ENCODE peak calls at places on chromosomes 13 and 19, in six cellular contexts. One of them, this sample, is unnamed.

GRCh38 chr13:79477968-79478367 is 3.0 kb upstream of the NDFIP2 start:
- DNase-seq in thoracic aorta: no peak
- DNase-seq in NCI-H510A: no peak
- DNase-seq in NCI-H774: no peak
- DNase-seq in stimulated activated CD4-positive, alpha-beta T cell treated with anti-CD3 and anti-CD28 coated beads, TNF-alpha, amount 100 ng/mL, for 4 hours: no peak
- DNase-seq in NCI-H1105 treated with DMSO at 0.1 percent for 48 hours: no peak
- DNase-seq in this sample: no peak

GRCh38 chr13:83941669-83942335 is 59.5 kb upstream of the SLITRK1 start:
- DNase-seq in thoracic aorta: no peak
- DNase-seq in NCI-H774: no peak
- DNase-seq in NCI-H1105 treated with DMSO at 0.1 percent for 48 hours: no peak
- DNase-seq in NCI-H510A: no peak
- DNase-seq in stimulated activated CD4-positive, alpha-beta T cell treated with anti-CD3 and anti-CD28 coated beads, TNF-alpha, amount 100 ng/mL, for 4 hours: no peak
- DNase-seq in this sample: no peak

GRCh38 chr19:18789883-18790565 is 1.1 kb downstream of the COMP start:
- DNase-seq in stimulated activated CD4-positive, alpha-beta T cell treated with anti-CD3 and anti-CD28 coated beads, TNF-alpha, amount 100 ng/mL, for 4 hours: no peak
- DNase-seq in thoracic aorta: no peak
- DNase-seq in NCI-H774: no peak
- DNase-seq in NCI-H1105 treated with DMSO at 0.1 percent for 48 hours: peak; percentile 39
- DNase-seq in NCI-H510A: no peak
- DNase-seq in this sample: no peak

GRCh38 chr19:42175952-42176648 is 41.4 kb downstream of the DEDD2 start:
- DNase-seq in NCI-H1105 treated with DMSO at 0.1 percent for 48 hours: peak; percentile 53
- DNase-seq in NCI-H774: no peak
- DNase-seq in stimulated activated CD4-positive, alpha-beta T cell treated with anti-CD3 and anti-CD28 coated beads, TNF-alpha, amount 100 ng/mL, for 4 hours: no peak
- DNase-seq in NCI-H510A: no peak
- DNase-seq in thoracic aorta: no peak
- DNase-seq in this sample: no peak

GRCh38 chr19:38933544-38933943 is 2.8 kb downstream of the MRPS12 start:
- DNase-seq in NCI-H774: no peak
- DNase-seq in NCI-H1105 treated with DMSO at 0.1 percent for 48 hours: no peak
- DNase-seq in thoracic aorta: no peak
- DNase-seq in stimulated activated CD4-positive, alpha-beta T cell treated with anti-CD3 and anti-CD28 coated beads, TNF-alpha, amount 100 ng/mL, for 4 hours: no peak
- DNase-seq in NCI-H510A: no peak
- DNase-seq in this sample: no peak

GRCh38 chr19:42311612-42312160 is 1.4 kb upstream of the TMEM145 start:
- DNase-seq in NCI-H774: no peak
- DNase-seq in NCI-H1105 treated with DMSO at 0.1 percent for 48 hours: no peak
- DNase-seq in stimulated activated CD4-positive, alpha-beta T cell treated with anti-CD3 and anti-CD28 coated beads, TNF-alpha, amount 100 ng/mL, for 4 hours: no peak
- DNase-seq in thoracic aorta: no peak
- DNase-seq in NCI-H510A: no peak
- DNase-seq in this sample: no peak

GRCh38 chr19:6587093-6587820 is 3.7 kb downstream of the CD70 start:
- DNase-seq in NCI-H1105 treated with DMSO at 0.1 percent for 48 hours: no peak
- DNase-seq in NCI-H774: no peak
- DNase-seq in thoracic aorta: no peak
- DNase-seq in NCI-H510A: no peak
- DNase-seq in stimulated activated CD4-positive, alpha-beta T cell treated with anti-CD3 and anti-CD28 coated beads, TNF-alpha, amount 100 ng/mL, for 4 hours: no peak
- DNase-seq in this sample: no peak

GRCh38 chr19:6126335-6126974 is 9.0 kb upstream of the ACSBG2 start:
- DNase-seq in NCI-H1105 treated with DMSO at 0.1 percent for 48 hours: peak; percentile 46
- DNase-seq in NCI-H774: peak; percentile 25
- DNase-seq in NCI-H510A: no peak
- DNase-seq in stimulated activated CD4-positive, alpha-beta T cell treated with anti-CD3 and anti-CD28 coated beads, TNF-alpha, amount 100 ng/mL, for 4 hours: no peak
- DNase-seq in thoracic aorta: no peak
- DNase-seq in this sample: no peak

GRCh38 chr19:1929051-1929742 is 11.8 kb upstream of the CSNK1G2 start:
- DNase-seq in NCI-H510A: peak; percentile 48
- DNase-seq in thoracic aorta: no peak
- DNase-seq in NCI-H1105 treated with DMSO at 0.1 percent for 48 hours: peak; percentile 70
- DNase-seq in NCI-H774: peak; percentile 75
- DNase-seq in stimulated activated CD4-positive, alpha-beta T cell treated with anti-CD3 and anti-CD28 coated beads, TNF-alpha, amount 100 ng/mL, for 4 hours: peak; percentile 71
- DNase-seq in this sample: peak; percentile 66

GRCh38 chr13:110036060-110036459 is 249.7 kb upstream of the IRS2 start:
- DNase-seq in stimulated activated CD4-positive, alpha-beta T cell treated with anti-CD3 and anti-CD28 coated beads, TNF-alpha, amount 100 ng/mL, for 4 hours: no peak
- DNase-seq in NCI-H510A: no peak
- DNase-seq in NCI-H1105 treated with DMSO at 0.1 percent for 48 hours: no peak
- DNase-seq in thoracic aorta: no peak
- DNase-seq in NCI-H774: peak; percentile 64
- DNase-seq in this sample: no peak

GRCh38 chr13:95676100-95676774 is 702 bp upstream of the DNAJC3 start:
- DNase-seq in NCI-H510A: peak; percentile 25
- DNase-seq in thoracic aorta: no peak
- DNase-seq in NCI-H1105 treated with DMSO at 0.1 percent for 48 hours: peak; percentile 42
- DNase-seq in NCI-H774: no peak
- DNase-seq in stimulated activated CD4-positive, alpha-beta T cell treated with anti-CD3 and anti-CD28 coated beads, TNF-alpha, amount 100 ng/mL, for 4 hours: peak; percentile 3
- DNase-seq in this sample: no peak

This sample was measured in breast epithelium.